ENCODE peak calls at places on chromosomes 1 and 21, in six cellular contexts. Y is lung, N is left ventricle myocardium inferior, U is lower lobe of right lung, X is cardiac muscle cell, O is stomach. R is an unnamed sample.

GRCh38 chr1:109151146-109151545 is 37.2 kb downstream of the ELAPOR1 start:
- DNase-seq in Y (no peak), N (peak; percentile 47), U (no peak), X (peak; percentile 16), O (peak; percentile 67), R (no peak)

GRCh38 chr1:16716691-16717173 is 23.6 kb upstream of the RNU1-4 start:
- DNase-seq in Y (no peak), N (no peak), U (no peak), X (no peak), O (peak; percentile 25), R (peak; percentile 42)

GRCh38 chr1:173210716-173211231 is 3.6 kb upstream of the TNFSF4 start:
- DNase-seq in Y (no peak), N (no peak), U (no peak), X (no peak), O (no peak), R (no peak)

GRCh38 chr1:11194407-11195176 is 5.4 kb downstream of the ANGPTL7 start:
- DNase-seq in Y (no peak), N (no peak), U (no peak), X (peak; percentile 52), O (no peak), R (no peak)

GRCh38 chr1:3120994-3121393 is 52.0 kb downstream of the PRDM16 start:
- DNase-seq in Y (no peak), N (no peak), U (no peak), X (no peak), O (no peak), R (no peak)

GRCh38 chr1:33168556-33169289 is 13.1 kb downstream of the TRIM62 start:
- DNase-seq in Y (no peak), N (no peak), U (no peak), X (no peak), O (no peak), R (no peak)

GRCh38 chr1:154453577-154454352 is 48.3 kb upstream of the TDRD10 start:
- DNase-seq in Y (no peak), N (no peak), U (no peak), X (no peak), O (no peak), R (no peak)

GRCh38 chr1:219813344-219813743 is 115.0 kb downstream of the SLC30A10 start:
- DNase-seq in Y (no peak), N (no peak), U (no peak), X (no peak), O (no peak), R (no peak)

GRCh38 chr21:35106246-35106835 is 57.2 kb upstream of the RUNX1 start:
- DNase-seq in Y (no peak), N (no peak), U (no peak), X (peak; percentile 95), O (no peak), R (no peak)

GRCh38 chr1:1163538-1164070 is 10.1 kb upstream of the TTLL10 start:
- DNase-seq in Y (no peak), N (no peak), U (no peak), X (no peak), O (no peak), R (no peak)

GRCh38 chr21:39084073-39084472 is 99.2 kb downstream of the PSMG1 start:
- DNase-seq in Y (no peak), N (no peak), U (no peak), X (no peak), O (no peak), R (no peak)

GRCh38 chr1:56557746-56558145 is 21.6 kb downstream of the PLPP3 start:
- DNase-seq in Y (no peak), N (no peak), U (no peak), X (no peak), O (no peak), R (no peak)

GRCh38 chr1:43786975-43787374 is 79.6 kb downstream of the ST3GAL3 start:
- DNase-seq in Y (no peak), N (no peak), U (no peak), X (peak; percentile 64), O (no peak), R (no peak)

GRCh38 chr1:89576016-89576415 is 51.4 kb downstream of the LRRC8B start:
- DNase-seq in Y (no peak), N (no peak), U (no peak), X (no peak), O (no peak), R (no peak)

GRCh38 chr1:229221106-229222019 is 49.5 kb upstream of the RAB4A start:
- DNase-seq in Y (peak; percentile 58), N (no peak), U (peak; percentile 52), X (no peak), O (peak; percentile 76), R (no peak)

GRCh38 chr1:98331232-98331631 is 330.3 kb upstream of the SNX7 start:
- DNase-seq in Y (no peak), N (no peak), U (no peak), X (no peak), O (no peak), R (no peak)

GRCh38 chr1:98330224-98330623 is 331.3 kb upstream of the SNX7 start:
- DNase-seq in Y (no peak), N (no peak), U (no peak), X (no peak), O (no peak), R (no peak)

GRCh38 chr1:98327151-98327918 is 334.2 kb upstream of the SNX7 start:
- DNase-seq in Y (no peak), N (no peak), U (no peak), X (no peak), O (no peak), R (no peak)

GRCh38 chr1:98331718-98332311 is 329.7 kb upstream of the SNX7 start:
- DNase-seq in Y (no peak), N (no peak), U (no peak), X (no peak), O (no peak), R (no peak)

DNA sequence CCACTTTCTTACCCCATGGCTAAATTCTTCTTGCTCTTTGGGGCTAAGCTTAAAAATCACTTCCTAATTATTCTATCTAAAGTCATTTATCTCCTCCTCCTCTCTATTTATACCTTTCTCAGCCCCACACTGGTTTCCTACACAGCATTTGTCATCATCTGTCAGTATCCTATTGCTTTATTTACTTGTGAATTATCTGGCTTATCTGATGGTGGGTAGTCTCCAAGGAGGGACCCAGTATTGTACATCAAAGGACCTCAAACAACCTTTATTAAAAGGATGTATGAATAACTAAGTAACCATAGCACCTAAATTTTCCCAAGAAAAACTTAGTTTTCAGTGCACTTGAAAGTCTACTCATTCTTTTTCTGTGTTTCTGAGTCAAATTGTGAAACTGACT is 332.7 kb upstream of the SNX7 start:
- DNase-seq in Y (no peak), N (no peak), U (no peak), X (no peak), O (no peak), R (no peak)
- H3K4me1 ChIP-seq in Y (peaks cover 2% of the 10 kb centered on the region), N (peaks cover 10% of the 10 kb centered on the region), U (peaks cover 19% of the 10 kb centered on the region), X (no peaks in the 10 kb centered on the region), O (no peaks in the 10 kb centered on the region), R (peaks cover 5% of the 10 kb centered on the region)

DNA sequence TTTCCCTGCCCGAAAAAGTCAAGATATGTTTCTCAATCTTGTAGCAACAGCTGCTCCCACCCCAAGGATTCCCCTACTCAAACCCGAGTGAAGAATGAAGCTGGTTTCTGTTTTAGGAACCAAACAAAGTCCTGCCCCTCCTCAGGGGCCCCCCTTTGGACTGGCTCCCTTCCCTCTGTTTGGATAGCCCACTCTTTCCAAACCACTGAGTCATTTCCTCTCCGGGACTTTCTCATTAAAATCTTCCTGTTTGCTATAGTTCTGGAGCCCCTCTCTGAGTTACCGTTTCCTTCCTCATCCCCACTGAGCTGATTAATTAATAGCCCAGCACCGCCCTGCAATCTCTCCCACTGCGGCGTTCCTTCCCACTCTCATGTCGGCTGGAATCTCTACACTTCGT is 101.0 kb downstream of the TSEN15 start:
- DNase-seq in Y (no peak), N (peak; percentile 34), U (no peak), X (no peak), O (no peak), R (peak; percentile 50)
- H3K4me3 ChIP-seq in Y (peak overlapping the region; percentile 45), N (peak overlapping the region; percentile 61), U (peak overlapping the region; percentile 48), X (no peak overlapping the region), O (peak overlapping the region; percentile 33), R (no peak overlapping the region)

GRCh38 chr1:160097196-160097910 is 1.1 kb downstream of the IGSF8 start:
- DNase-seq in Y (no peak), N (no peak), U (no peak), X (no peak), O (no peak), R (peak; percentile 52)

GRCh38 chr1:160101037-160101716 is 2.8 kb upstream of the IGSF8 start:
- DNase-seq in Y (peak; percentile 77), N (peak; percentile 82), U (peak; percentile 84), X (peak; percentile 87), O (peak; percentile 80), R (peak; percentile 88)

GRCh38 chr1:160097911-160098851 is at the start of gene IGSF8:
- DNase-seq in Y (peak; percentile 92), N (peak; percentile 94), U (peak; percentile 93), X (peak; percentile 93), O (peak; percentile 94), R (peak; percentile 95)

GRCh38 chr1:160099716-160100375 is 1.4 kb upstream of the IGSF8 start:
- DNase-seq in Y (no peak), N (no peak), U (no peak), X (no peak), O (no peak), R (no peak)

DNA sequence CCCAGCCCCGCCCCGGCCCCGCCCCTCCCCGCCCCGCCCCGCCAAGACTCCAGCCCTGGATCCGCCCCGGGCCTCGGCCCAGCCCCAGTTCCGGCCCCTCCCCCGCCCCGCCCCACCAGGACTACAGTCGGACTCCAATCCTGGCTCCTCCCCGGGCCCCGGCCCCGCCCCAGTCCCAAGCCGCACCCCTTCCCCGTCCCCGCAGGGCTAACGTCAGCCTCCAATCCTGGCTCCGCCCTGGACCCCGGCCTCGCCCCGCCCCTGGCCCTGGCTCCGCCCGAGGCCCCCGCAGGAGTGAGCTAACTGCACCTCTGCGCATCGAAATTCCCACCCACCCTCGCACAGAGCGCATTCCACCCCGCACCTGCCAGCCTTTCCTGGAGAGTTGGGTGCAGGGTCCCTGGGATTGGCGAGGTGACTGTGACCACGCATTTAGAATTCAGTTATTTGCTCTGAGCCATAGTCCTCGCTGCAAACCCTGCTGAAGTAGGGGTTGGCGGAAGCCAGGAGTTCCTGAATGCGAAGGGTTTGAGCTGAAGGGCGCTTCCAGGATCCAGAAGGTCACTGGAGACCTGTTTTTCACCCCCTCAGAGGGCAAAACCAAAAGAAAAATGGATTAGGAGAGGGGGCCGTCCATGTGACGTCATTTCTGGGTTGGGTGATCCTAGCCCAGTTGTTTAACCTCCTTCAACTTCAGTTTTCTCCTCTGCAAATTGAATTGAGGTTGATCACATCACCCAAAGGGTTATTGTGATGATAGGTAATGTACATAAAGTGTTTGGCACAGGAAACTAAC is 631 bp upstream of the IGSF8 start:
- DNase-seq in Y (peak; percentile 99), N (peak; percentile 98), U (peak; percentile 98), X (peak; percentile 96), O (peak; percentile 98), R (peak; percentile 100)
- H3K4me1 ChIP-seq in Y (peaks cover 22% of the 10 kb centered on the region), N (peaks cover 59% of the 10 kb centered on the region), U (peaks cover 44% of the 10 kb centered on the region), X (peaks cover 14% of the 10 kb centered on the region), O (peaks cover 51% of the 10 kb centered on the region), R (no peaks in the 10 kb centered on the region)

DNA sequence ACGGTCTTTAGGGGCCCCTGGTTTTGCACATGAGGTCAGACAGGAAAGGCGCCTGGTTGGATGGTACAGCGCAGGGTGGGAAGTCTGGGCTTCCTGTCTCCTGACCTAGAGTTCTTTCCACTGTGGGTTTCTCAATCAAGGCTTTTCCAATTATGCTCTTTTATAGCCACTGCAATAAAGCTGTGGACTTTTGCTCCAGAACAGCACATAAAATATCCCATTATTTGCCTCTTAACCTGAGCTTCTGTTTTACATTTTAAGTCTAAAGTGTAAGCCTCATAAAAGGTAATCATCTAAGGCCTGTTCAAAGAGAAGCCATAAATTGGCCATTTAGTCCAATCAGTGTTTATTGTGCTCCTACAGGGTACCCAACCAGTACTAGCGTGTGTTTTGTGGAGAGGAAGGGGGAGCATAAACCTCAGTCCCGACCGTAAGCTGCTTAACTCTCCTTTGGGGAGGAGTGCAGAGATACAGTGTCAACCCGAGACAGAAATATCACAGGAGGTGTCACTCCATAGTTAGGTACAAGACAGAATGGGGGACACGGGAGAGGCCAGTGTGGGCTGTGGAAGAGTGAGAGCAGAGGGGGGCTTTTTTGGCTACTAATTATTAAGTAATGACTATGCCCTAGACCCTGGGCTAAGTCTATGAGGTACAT is 270.0 kb downstream of the TRABD2B start:
- DNase-seq in Y (no peak), N (no peak), U (no peak), X (no peak), O (no peak), R (no peak)
- H3K4me3 ChIP-seq in Y (no peak overlapping the region), N (no peak overlapping the region), U (no peak overlapping the region), X (no peak overlapping the region), O (no peak overlapping the region), R (no peak overlapping the region)